ENCODE peak calls at places on chromosome 18, in four cellular contexts. One of them, this sample, is unnamed.

GRCh38 chr18:48875942-48876511 is 74.7 kb downstream of the SMAD7 start:
- DNase-seq in GM12878: no peak
- DNase-seq in K562: no peak
- DNase-seq in A549: no peak
- DNase-seq in this sample: peak

GRCh38 chr18:55038162-55038561 is 78.9 kb upstream of the CCDC68 start:
- DNase-seq in A549: no peak
- DNase-seq in GM12878: no peak
- DNase-seq in K562: no peak
- DNase-seq in this sample: no peak

GRCh38 chr18:44036500-44036899 is 644.2 kb upstream of the SETBP1 start:
- DNase-seq in K562: no peak
- DNase-seq in A549: no peak
- DNase-seq in GM12878: no peak
- DNase-seq in this sample: no peak

GRCh38 chr18:74299162-74299561 is 7.4 kb upstream of the CYB5A start:
- DNase-seq in K562: no peak
- DNase-seq in A549: no peak
- DNase-seq in GM12878: no peak
- DNase-seq in this sample: no peak

GRCh38 chr18:61683856-61684255 is 209.0 kb downstream of the RNF152 start:
- DNase-seq in GM12878: no peak
- DNase-seq in K562: no peak
- DNase-seq in A549: no peak
- DNase-seq in this sample: no peak

GRCh38 chr18:57664600-57665165 is 43.0 kb upstream of the NARS1 start:
- DNase-seq in K562: no peak
- DNase-seq in GM12878: no peak
- DNase-seq in A549: no peak
- DNase-seq in this sample: no peak

GRCh38 chr18:21597616-21598015 is 2.9 kb downstream of the ESCO1 start:
- DNase-seq in K562: no peak
- DNase-seq in A549: no peak
- DNase-seq in GM12878: no peak
- DNase-seq in this sample: no peak

GRCh38 chr18:23578891-23579653 is 7.2 kb downstream of the NPC1 start:
- DNase-seq in GM12878: no peak
- DNase-seq in A549: no peak
- DNase-seq in K562: no peak
- DNase-seq in this sample: no peak

GRCh38 chr18:48667276-48668254 is 128.7 kb downstream of the CTIF start:
- DNase-seq in K562: no peak
- DNase-seq in GM12878: no peak
- DNase-seq in A549: no peak
- DNase-seq in this sample: peak

GRCh38 chr18:45851196-45851925 is 25.9 kb downstream of the SIGLEC15 start:
- DNase-seq in GM12878: no peak
- DNase-seq in A549: no peak
- DNase-seq in K562: no peak
- DNase-seq in this sample: no peak

GRCh38 chr18:72542993-72543361 is 1.2 kb downstream of the CBLN2 start:
- DNase-seq in K562: no peak
- DNase-seq in GM12878: no peak
- DNase-seq in A549: no peak
- DNase-seq in this sample: no peak

GRCh38 chr18:75478996-75479870 is 51.7 kb upstream of the SMIM21 start:
- DNase-seq in K562: peak
- DNase-seq in A549: peak
- DNase-seq in GM12878: peak
- DNase-seq in this sample: peak

GRCh38 chr18:57210711-57211411 is 64.0 kb downstream of the BOD1L2 start:
- DNase-seq in GM12878: no peak
- DNase-seq in K562: no peak
- DNase-seq in A549: peak
- DNase-seq in this sample: peak

GRCh38 chr18:77658309-77658681 is 408.6 kb downstream of the GALR1 start:
- DNase-seq in GM12878: no peak
- DNase-seq in A549: no peak
- DNase-seq in K562: no peak
- DNase-seq in this sample: no peak

GRCh38 chr18:48375150-48375790 is 33.9 kb downstream of the ZBTB7C start:
- DNase-seq in A549: no peak
- DNase-seq in K562: no peak
- DNase-seq in GM12878: no peak
- DNase-seq in this sample: no peak

GRCh38 chr18:950882-951539 is 46.3 kb downstream of the ADCYAP1 start:
- DNase-seq in A549: no peak
- DNase-seq in K562: no peak
- DNase-seq in GM12878: no peak
- DNase-seq in this sample: no peak

GRCh38 chr18:60259052-60259681 is 113.4 kb downstream of the MC4R start:
- DNase-seq in GM12878: no peak
- DNase-seq in K562: no peak
- DNase-seq in A549: no peak
- DNase-seq in this sample: no peak

GRCh38 chr18:58867281-58867961 is 2.7 kb downstream of the ZNF532 start:
- DNase-seq in A549: no peak
- DNase-seq in K562: no peak
- DNase-seq in GM12878: no peak
- DNase-seq in this sample: no peak

GRCh38 chr18:21682276-21683051 is 22.1 kb downstream of the ABHD3 start:
- DNase-seq in GM12878: peak
- DNase-seq in A549: no peak
- DNase-seq in K562: no peak
- DNase-seq in this sample: no peak

GRCh38 chr18:73551211-73551610 is 596.4 kb downstream of the FBXO15 start:
- DNase-seq in K562: no peak
- DNase-seq in A549: no peak
- DNase-seq in GM12878: no peak
- DNase-seq in this sample: no peak

GRCh38 chr18:52160652-52161051 is 179.3 kb upstream of the DCC start:
- DNase-seq in A549: no peak
- DNase-seq in GM12878: no peak
- DNase-seq in K562: no peak
- DNase-seq in this sample: no peak

GRCh38 chr18:56453576-56453975 is 184.8 kb downstream of the TXNL1 start:
- DNase-seq in K562: no peak
- DNase-seq in GM12878: no peak
- DNase-seq in A549: no peak
- DNase-seq in this sample: no peak

GRCh38 chr18:79866889-79867574 is 69.3 kb downstream of the KCNG2 start:
- DNase-seq in A549: no peak
- DNase-seq in GM12878: no peak
- DNase-seq in K562: no peak
- DNase-seq in this sample: no peak

GRCh38 chr18:53261241-53261640 is 921.2 kb downstream of the DCC start:
- DNase-seq in K562: no peak
- DNase-seq in GM12878: no peak
- DNase-seq in A549: no peak
- DNase-seq in this sample: no peak

GRCh38 chr18:35707674-35708073 is 126.1 kb downstream of the GALNT1 start:
- DNase-seq in GM12878: no peak
- DNase-seq in A549: no peak
- DNase-seq in K562: no peak
- DNase-seq in this sample: no peak

GRCh38 chr18:58156516-58156915 is 112.5 kb downstream of the NEDD4L start:
- DNase-seq in A549: no peak
- DNase-seq in GM12878: no peak
- DNase-seq in K562: no peak
- DNase-seq in this sample: no peak

GRCh38 chr18:47244041-47244440 is 7.4 kb downstream of the SKOR2 start:
- DNase-seq in K562: no peak
- DNase-seq in GM12878: no peak
- DNase-seq in A549: no peak
- DNase-seq in this sample: no peak

GRCh38 chr18:57998461-57998860 is 45.6 kb upstream of the NEDD4L start:
- DNase-seq in GM12878: no peak
- DNase-seq in K562: no peak
- DNase-seq in A549: no peak
- DNase-seq in this sample: peak

GRCh38 chr18:75377258-75377657 is 50.2 kb downstream of the SMIM21 start:
- DNase-seq in GM12878: no peak
- DNase-seq in K562: no peak
- DNase-seq in A549: no peak
- DNase-seq in this sample: no peak

GRCh38 chr18:70931942-70932814 is 643.3 kb downstream of the SOCS6 start:
- DNase-seq in K562: peak
- DNase-seq in GM12878: no peak
- DNase-seq in A549: no peak
- DNase-seq in this sample: peak
- TF ChIP-seq SMC3 in K562: no peak
- TF ChIP-seq SMC3 in GM12878: peak
- TF ChIP-seq SMC3 in A549: peak
- TF ChIP-seq SMC3 in this sample: peak

GRCh38 chr18:10928971-10929373 is 220.4 kb downstream of the PIEZO2 start:
- DNase-seq in GM12878: peak
- DNase-seq in A549: no peak
- DNase-seq in K562: no peak
- DNase-seq in this sample: no peak
- TF ChIP-seq POLR2AphosphoS2 in GM12878: no peak
- TF ChIP-seq POLR2AphosphoS2 in A549: no peak
- TF ChIP-seq POLR2AphosphoS2 in K562: no peak
- TF ChIP-seq POLR2AphosphoS2 in this sample: no peak

GRCh38 chr18:13387856-13388548 is 169.4 kb downstream of the LDLRAD4 start:
- DNase-seq in A549: no peak
- DNase-seq in K562: no peak
- DNase-seq in GM12878: no peak
- DNase-seq in this sample: no peak
- TF ChIP-seq SMC3 in A549: no peak
- TF ChIP-seq SMC3 in K562: no peak
- TF ChIP-seq SMC3 in GM12878: no peak
- TF ChIP-seq SMC3 in this sample: no peak

DNA sequence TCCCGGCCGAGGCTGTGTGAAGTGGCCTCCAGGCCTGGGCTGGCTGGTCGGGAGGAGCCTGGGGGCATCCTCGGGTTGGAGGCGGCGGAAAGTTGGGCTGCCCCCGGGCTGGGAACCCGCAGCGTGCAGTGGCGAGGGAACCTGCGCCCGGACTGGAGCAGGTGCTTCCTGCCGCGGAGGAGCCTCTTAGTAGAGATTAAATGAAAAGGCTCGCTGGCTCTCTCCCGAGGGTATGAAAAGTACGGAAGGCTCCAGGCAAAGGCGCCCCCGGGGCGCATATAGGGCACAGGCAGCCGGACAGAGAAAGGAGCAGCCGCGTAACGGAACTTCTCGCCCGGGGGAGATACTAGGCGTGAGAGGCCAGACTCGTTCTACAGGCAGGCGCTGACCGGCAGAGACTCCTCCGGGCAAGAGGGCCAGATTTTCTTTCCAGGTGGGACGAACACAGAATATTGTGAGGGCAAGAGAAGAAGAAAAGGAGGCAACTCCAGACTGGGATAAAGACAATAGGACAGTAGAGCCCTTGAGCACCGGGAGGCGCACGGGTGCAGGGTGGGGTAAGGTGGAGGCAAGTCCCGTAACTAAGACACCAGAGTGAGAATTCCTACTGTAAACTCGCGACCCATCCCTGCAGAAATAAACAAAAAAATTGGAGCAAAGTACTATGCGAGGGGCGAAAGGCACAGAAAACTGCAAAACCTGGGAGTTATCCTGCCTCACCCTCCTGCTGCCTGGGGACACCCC is 828 bp downstream of the CDH2 start:
- DNase-seq in A549: peak
- DNase-seq in K562: no peak
- DNase-seq in GM12878: no peak
- DNase-seq in this sample: no peak
- TF ChIP-seq POLR2AphosphoS2 in A549: no peak
- TF ChIP-seq POLR2AphosphoS2 in K562: no peak
- TF ChIP-seq POLR2AphosphoS2 in GM12878: no peak
- TF ChIP-seq POLR2AphosphoS2 in this sample: no peak

DNA sequence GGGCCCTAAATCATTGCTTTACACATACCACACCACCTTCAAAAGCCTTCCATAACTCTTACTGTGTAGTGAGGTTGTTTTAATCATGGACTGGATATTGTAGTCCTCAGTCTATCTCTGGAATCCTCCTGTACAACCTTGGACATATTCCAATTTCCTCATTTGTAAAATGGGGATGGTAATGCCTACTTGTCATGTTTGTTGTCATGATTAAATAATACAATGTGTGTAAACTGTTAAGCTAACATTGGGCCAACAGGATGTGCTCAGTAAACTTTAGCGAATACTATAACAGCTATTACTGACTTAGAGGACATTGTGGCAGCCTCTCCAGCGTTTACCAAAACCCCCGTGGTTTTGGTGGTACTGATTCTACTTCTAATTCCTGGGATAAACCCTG is 74.7 kb upstream of the PTPRM start:
- DNase-seq in GM12878: no peak
- DNase-seq in K562: no peak
- DNase-seq in A549: no peak
- DNase-seq in this sample: no peak
- TF ChIP-seq SMC3 in GM12878: no peak
- TF ChIP-seq SMC3 in K562: no peak
- TF ChIP-seq SMC3 in A549: no peak
- TF ChIP-seq SMC3 in this sample: no peak

DNA sequence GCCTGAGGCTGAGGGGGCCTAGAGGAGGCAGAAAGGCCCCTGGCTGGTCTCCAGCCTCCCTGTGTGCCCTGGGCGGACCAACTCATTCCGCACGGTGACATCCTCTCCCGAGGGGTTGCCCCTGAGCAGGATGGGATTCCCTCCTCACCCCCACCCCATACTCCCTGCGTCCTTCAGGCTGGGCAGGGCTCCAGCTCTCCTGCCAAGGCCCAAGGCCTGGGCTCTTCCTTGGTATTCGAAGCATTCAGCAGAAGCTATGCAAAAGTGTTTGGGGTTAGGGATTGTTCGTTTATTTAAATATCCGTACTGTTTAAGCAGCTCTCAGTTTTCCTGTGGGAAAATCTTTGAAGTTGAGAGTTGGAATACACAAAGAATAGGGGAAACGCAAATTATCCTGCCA is 113.1 kb upstream of the RAB12 start:
- DNase-seq in GM12878: no peak
- DNase-seq in A549: no peak
- DNase-seq in K562: no peak
- DNase-seq in this sample: no peak
- TF ChIP-seq POLR2AphosphoS2 in GM12878: no peak
- TF ChIP-seq POLR2AphosphoS2 in A549: no peak
- TF ChIP-seq POLR2AphosphoS2 in K562: no peak
- TF ChIP-seq POLR2AphosphoS2 in this sample: no peak